ENCODE peak calls at places on chromosomes 7 and 10, in eight cellular contexts. One of them, this sample, is unnamed.

GRCh38 chr10:85790155-85790789 is 576.3 kb downstream of the GRID1 start:
- DNase-seq in hepatocyte: no peak
- DNase-seq in SW 1271: no peak
- DNase-seq in iris pigment epithelial cell: no peak
- DNase-seq in astrocyte of the hippocampus: no peak
- DNase-seq in stimulated activated CD8-positive, alpha-beta memory T cell treated with anti-CD3 and anti-CD28 coated beads, Interleukin-4, amount 100 ng/mL, for 4 hours: no peak
- DNase-seq in activated T-cell treated with anti-CD3 and anti-CD28 coated beads, Interleukin-2, amount 50 U/mL, for 72 hours: no peak
- DNase-seq in IMR-90: no peak
- DNase-seq in this sample: no peak

GRCh38 chr7:139111147-139111546 is 1.6 kb upstream of the ZC3HAV1 start:
- DNase-seq in IMR-90: no peak
- DNase-seq in SW 1271: no peak
- DNase-seq in activated T-cell treated with anti-CD3 and anti-CD28 coated beads, Interleukin-2, amount 50 U/mL, for 72 hours: no peak
- DNase-seq in stimulated activated CD8-positive, alpha-beta memory T cell treated with anti-CD3 and anti-CD28 coated beads, Interleukin-4, amount 100 ng/mL, for 4 hours: no peak
- DNase-seq in iris pigment epithelial cell: no peak
- DNase-seq in hepatocyte: no peak
- DNase-seq in astrocyte of the hippocampus: no peak
- DNase-seq in this sample: no peak

GRCh38 chr7:1087952-1088920 is at the start of gene GPER1:
- DNase-seq in hepatocyte: peak; percentile 81
- DNase-seq in astrocyte of the hippocampus: peak; percentile 76
- DNase-seq in SW 1271: no peak
- DNase-seq in stimulated activated CD8-positive, alpha-beta memory T cell treated with anti-CD3 and anti-CD28 coated beads, Interleukin-4, amount 100 ng/mL, for 4 hours: no peak
- DNase-seq in activated T-cell treated with anti-CD3 and anti-CD28 coated beads, Interleukin-2, amount 50 U/mL, for 72 hours: no peak
- DNase-seq in IMR-90: peak; percentile 24
- DNase-seq in iris pigment epithelial cell: no peak
- DNase-seq in this sample: peak; percentile 48

GRCh38 chr10:102660891-102661613 is 16.8 kb downstream of the TRIM8 start:
- DNase-seq in hepatocyte: peak; percentile 65
- DNase-seq in SW 1271: no peak
- DNase-seq in stimulated activated CD8-positive, alpha-beta memory T cell treated with anti-CD3 and anti-CD28 coated beads, Interleukin-4, amount 100 ng/mL, for 4 hours: no peak
- DNase-seq in iris pigment epithelial cell: peak; percentile 64
- DNase-seq in activated T-cell treated with anti-CD3 and anti-CD28 coated beads, Interleukin-2, amount 50 U/mL, for 72 hours: peak; percentile 84
- DNase-seq in IMR-90: peak; percentile 73
- DNase-seq in astrocyte of the hippocampus: peak; percentile 47
- DNase-seq in this sample: peak; percentile 46

GRCh38 chr10:80468002-80468401 is 13.9 kb downstream of the TSPAN14 start:
- DNase-seq in iris pigment epithelial cell: no peak
- DNase-seq in activated T-cell treated with anti-CD3 and anti-CD28 coated beads, Interleukin-2, amount 50 U/mL, for 72 hours: peak; percentile 69
- DNase-seq in IMR-90: no peak
- DNase-seq in hepatocyte: no peak
- DNase-seq in astrocyte of the hippocampus: no peak
- DNase-seq in SW 1271: no peak
- DNase-seq in stimulated activated CD8-positive, alpha-beta memory T cell treated with anti-CD3 and anti-CD28 coated beads, Interleukin-4, amount 100 ng/mL, for 4 hours: peak; percentile 60
- DNase-seq in this sample: no peak

GRCh38 chr10:120436431-120437142 is 20.4 kb upstream of the PLPP4 start:
- DNase-seq in hepatocyte: no peak
- DNase-seq in SW 1271: no peak
- DNase-seq in iris pigment epithelial cell: peak; percentile 21
- DNase-seq in activated T-cell treated with anti-CD3 and anti-CD28 coated beads, Interleukin-2, amount 50 U/mL, for 72 hours: no peak
- DNase-seq in IMR-90: no peak
- DNase-seq in astrocyte of the hippocampus: no peak
- DNase-seq in stimulated activated CD8-positive, alpha-beta memory T cell treated with anti-CD3 and anti-CD28 coated beads, Interleukin-4, amount 100 ng/mL, for 4 hours: no peak
- DNase-seq in this sample: no peak

GRCh38 chr7:102178410-102178809 is 108.3 kb upstream of the SH2B2 start:
- DNase-seq in iris pigment epithelial cell: no peak
- DNase-seq in IMR-90: no peak
- DNase-seq in astrocyte of the hippocampus: no peak
- DNase-seq in SW 1271: no peak
- DNase-seq in hepatocyte: no peak
- DNase-seq in stimulated activated CD8-positive, alpha-beta memory T cell treated with anti-CD3 and anti-CD28 coated beads, Interleukin-4, amount 100 ng/mL, for 4 hours: no peak
- DNase-seq in activated T-cell treated with anti-CD3 and anti-CD28 coated beads, Interleukin-2, amount 50 U/mL, for 72 hours: no peak
- DNase-seq in this sample: no peak

GRCh38 chr7:135558337-135558767 is 635 bp downstream of the NUP205 start:
- DNase-seq in iris pigment epithelial cell: peak; percentile 61
- DNase-seq in hepatocyte: peak; percentile 73
- DNase-seq in stimulated activated CD8-positive, alpha-beta memory T cell treated with anti-CD3 and anti-CD28 coated beads, Interleukin-4, amount 100 ng/mL, for 4 hours: peak; percentile 29
- DNase-seq in activated T-cell treated with anti-CD3 and anti-CD28 coated beads, Interleukin-2, amount 50 U/mL, for 72 hours: peak; percentile 62
- DNase-seq in SW 1271: peak; percentile 82
- DNase-seq in IMR-90: peak; percentile 40
- DNase-seq in astrocyte of the hippocampus: peak; percentile 67
- DNase-seq in this sample: peak; percentile 60

GRCh38 chr10:63703113-63703670 is 182.0 kb downstream of the REEP3 start:
- DNase-seq in stimulated activated CD8-positive, alpha-beta memory T cell treated with anti-CD3 and anti-CD28 coated beads, Interleukin-4, amount 100 ng/mL, for 4 hours: no peak
- DNase-seq in IMR-90: peak; percentile 43
- DNase-seq in activated T-cell treated with anti-CD3 and anti-CD28 coated beads, Interleukin-2, amount 50 U/mL, for 72 hours: no peak
- DNase-seq in hepatocyte: no peak
- DNase-seq in iris pigment epithelial cell: peak; percentile 83
- DNase-seq in SW 1271: no peak
- DNase-seq in astrocyte of the hippocampus: no peak
- DNase-seq in this sample: no peak

GRCh38 chr7:141698247-141699015 is 3.5 kb downstream of the DENND11 start:
- DNase-seq in IMR-90: no peak
- DNase-seq in stimulated activated CD8-positive, alpha-beta memory T cell treated with anti-CD3 and anti-CD28 coated beads, Interleukin-4, amount 100 ng/mL, for 4 hours: no peak
- DNase-seq in astrocyte of the hippocampus: no peak
- DNase-seq in hepatocyte: no peak
- DNase-seq in activated T-cell treated with anti-CD3 and anti-CD28 coated beads, Interleukin-2, amount 50 U/mL, for 72 hours: no peak
- DNase-seq in SW 1271: no peak
- DNase-seq in iris pigment epithelial cell: no peak
- DNase-seq in this sample: peak; percentile 50

GRCh38 chr10:87702260-87702972 is 42.7 kb downstream of the PAPSS2 start:
- DNase-seq in astrocyte of the hippocampus: no peak
- DNase-seq in SW 1271: no peak
- DNase-seq in IMR-90: no peak
- DNase-seq in iris pigment epithelial cell: no peak
- DNase-seq in hepatocyte: no peak
- DNase-seq in stimulated activated CD8-positive, alpha-beta memory T cell treated with anti-CD3 and anti-CD28 coated beads, Interleukin-4, amount 100 ng/mL, for 4 hours: no peak
- DNase-seq in activated T-cell treated with anti-CD3 and anti-CD28 coated beads, Interleukin-2, amount 50 U/mL, for 72 hours: no peak
- DNase-seq in this sample: no peak

GRCh38 chr10:75531571-75532031 is 100.2 kb downstream of the LRMDA start:
- DNase-seq in IMR-90: no peak
- DNase-seq in activated T-cell treated with anti-CD3 and anti-CD28 coated beads, Interleukin-2, amount 50 U/mL, for 72 hours: no peak
- DNase-seq in iris pigment epithelial cell: no peak
- DNase-seq in SW 1271: no peak
- DNase-seq in stimulated activated CD8-positive, alpha-beta memory T cell treated with anti-CD3 and anti-CD28 coated beads, Interleukin-4, amount 100 ng/mL, for 4 hours: no peak
- DNase-seq in astrocyte of the hippocampus: no peak
- DNase-seq in hepatocyte: no peak
- DNase-seq in this sample: peak; percentile 48

GRCh38 chr7:92088266-92088665 is 46.0 kb downstream of the CYP51A1 start:
- DNase-seq in hepatocyte: no peak
- DNase-seq in stimulated activated CD8-positive, alpha-beta memory T cell treated with anti-CD3 and anti-CD28 coated beads, Interleukin-4, amount 100 ng/mL, for 4 hours: no peak
- DNase-seq in iris pigment epithelial cell: no peak
- DNase-seq in astrocyte of the hippocampus: no peak
- DNase-seq in IMR-90: no peak
- DNase-seq in SW 1271: no peak
- DNase-seq in activated T-cell treated with anti-CD3 and anti-CD28 coated beads, Interleukin-2, amount 50 U/mL, for 72 hours: no peak
- DNase-seq in this sample: no peak

GRCh38 chr7:4739528-4739992 is 35.9 kb upstream of the AP5Z1 start:
- DNase-seq in IMR-90: peak; percentile 38
- DNase-seq in iris pigment epithelial cell: peak; percentile 74
- DNase-seq in hepatocyte: peak; percentile 76
- DNase-seq in SW 1271: peak; percentile 26
- DNase-seq in stimulated activated CD8-positive, alpha-beta memory T cell treated with anti-CD3 and anti-CD28 coated beads, Interleukin-4, amount 100 ng/mL, for 4 hours: no peak
- DNase-seq in activated T-cell treated with anti-CD3 and anti-CD28 coated beads, Interleukin-2, amount 50 U/mL, for 72 hours: peak; percentile 35
- DNase-seq in astrocyte of the hippocampus: peak; percentile 39
- DNase-seq in this sample: no peak

GRCh38 chr10:97889461-97890265 is 40.0 kb downstream of the GOLGA7B start:
- DNase-seq in hepatocyte: peak; percentile 69
- DNase-seq in SW 1271: no peak
- DNase-seq in activated T-cell treated with anti-CD3 and anti-CD28 coated beads, Interleukin-2, amount 50 U/mL, for 72 hours: peak; percentile 7
- DNase-seq in astrocyte of the hippocampus: peak; percentile 72
- DNase-seq in stimulated activated CD8-positive, alpha-beta memory T cell treated with anti-CD3 and anti-CD28 coated beads, Interleukin-4, amount 100 ng/mL, for 4 hours: no peak
- DNase-seq in IMR-90: peak; percentile 28
- DNase-seq in iris pigment epithelial cell: peak; percentile 65
- DNase-seq in this sample: peak; percentile 98

GRCh38 chr7:150381785-150382122 is 2.6 kb downstream of the ZNF775 start:
- DNase-seq in IMR-90: no peak
- DNase-seq in iris pigment epithelial cell: no peak
- DNase-seq in hepatocyte: no peak
- DNase-seq in astrocyte of the hippocampus: no peak
- DNase-seq in stimulated activated CD8-positive, alpha-beta memory T cell treated with anti-CD3 and anti-CD28 coated beads, Interleukin-4, amount 100 ng/mL, for 4 hours: no peak
- DNase-seq in SW 1271: no peak
- DNase-seq in activated T-cell treated with anti-CD3 and anti-CD28 coated beads, Interleukin-2, amount 50 U/mL, for 72 hours: no peak
- DNase-seq in this sample: no peak

GRCh38 chr10:95562326-95562725 is 1.2 kb upstream of the SORBS1 start:
- DNase-seq in IMR-90: no peak
- DNase-seq in hepatocyte: peak; percentile 34
- DNase-seq in activated T-cell treated with anti-CD3 and anti-CD28 coated beads, Interleukin-2, amount 50 U/mL, for 72 hours: no peak
- DNase-seq in iris pigment epithelial cell: no peak
- DNase-seq in stimulated activated CD8-positive, alpha-beta memory T cell treated with anti-CD3 and anti-CD28 coated beads, Interleukin-4, amount 100 ng/mL, for 4 hours: no peak
- DNase-seq in astrocyte of the hippocampus: no peak
- DNase-seq in SW 1271: no peak
- DNase-seq in this sample: no peak

GRCh38 chr7:157831143-157831900 is 494.5 kb downstream of the DNAJB6 start:
- DNase-seq in astrocyte of the hippocampus: no peak
- DNase-seq in activated T-cell treated with anti-CD3 and anti-CD28 coated beads, Interleukin-2, amount 50 U/mL, for 72 hours: no peak
- DNase-seq in IMR-90: no peak
- DNase-seq in stimulated activated CD8-positive, alpha-beta memory T cell treated with anti-CD3 and anti-CD28 coated beads, Interleukin-4, amount 100 ng/mL, for 4 hours: no peak
- DNase-seq in iris pigment epithelial cell: no peak
- DNase-seq in SW 1271: no peak
- DNase-seq in hepatocyte: no peak
- DNase-seq in this sample: no peak

GRCh38 chr7:81603-82342 is 110.6 kb upstream of the FAM20C start:
- DNase-seq in astrocyte of the hippocampus: no peak
- DNase-seq in activated T-cell treated with anti-CD3 and anti-CD28 coated beads, Interleukin-2, amount 50 U/mL, for 72 hours: no peak
- DNase-seq in iris pigment epithelial cell: no peak
- DNase-seq in stimulated activated CD8-positive, alpha-beta memory T cell treated with anti-CD3 and anti-CD28 coated beads, Interleukin-4, amount 100 ng/mL, for 4 hours: no peak
- DNase-seq in IMR-90: no peak
- DNase-seq in SW 1271: no peak
- DNase-seq in hepatocyte: no peak
- DNase-seq in this sample: peak; percentile 4

GRCh38 chr10:25176421-25176968 is 1.7 kb downstream of the GPR158 start:
- DNase-seq in hepatocyte: no peak
- DNase-seq in iris pigment epithelial cell: no peak
- DNase-seq in stimulated activated CD8-positive, alpha-beta memory T cell treated with anti-CD3 and anti-CD28 coated beads, Interleukin-4, amount 100 ng/mL, for 4 hours: no peak
- DNase-seq in IMR-90: no peak
- DNase-seq in activated T-cell treated with anti-CD3 and anti-CD28 coated beads, Interleukin-2, amount 50 U/mL, for 72 hours: no peak
- DNase-seq in astrocyte of the hippocampus: peak; percentile 21
- DNase-seq in SW 1271: no peak
- DNase-seq in this sample: peak; percentile 45